ENCODE peak calls at places on chromosomes 6 and 20, in four cellular contexts. Y, R, S and F are unnamed samples.
A peak's percentile ranks its signal among the peaks of the same experiment; 100 is the strongest.

GRCh38 chr6:137370871-137371633 is 123.1 kb downstream of the OLIG3 start:
- DNase-seq in R (no peak), Y (no peak), S (peak; percentile 34), F (peak; percentile 16)

GRCh38 chr6:160949531-160949930 is 42.0 kb upstream of the MAP3K4 start:
- DNase-seq in S (no peak), Y (no peak), R (no peak), F (no peak)

GRCh38 chr6:156434795-156435190 is 342.4 kb upstream of the ARID1B start:
- DNase-seq in Y (no peak), R (no peak), S (no peak), F (no peak)

GRCh38 chr6:143125896-143126573 is 65.3 kb downstream of the AIG1 start:
- DNase-seq in Y (no peak), R (no peak), S (no peak), F (no peak)

GRCh38 chr6:37625591-37626374 is 71.9 kb downstream of the MDGA1 start:
- DNase-seq in Y (peak; percentile 36), S (no peak), R (no peak), F (no peak)

GRCh38 chr20:44780226-44780625 is 30.1 kb downstream of the RIMS4 start:
- DNase-seq in Y (peak; percentile 75), S (no peak), R (peak; percentile 49), F (peak; percentile 64)

GRCh38 chr20:41365785-41366545 is 653 bp downstream of the EMILIN3 start:
- DNase-seq in S (no peak), R (no peak), Y (peak; percentile 44), F (no peak)

GRCh38 chr6:7261030-7261841 is 51.8 kb downstream of the SSR1 start:
- DNase-seq in R (peak; percentile 86), Y (peak; percentile 91), S (no peak), F (peak; percentile 88)

GRCh38 chr6:3176562-3177355 is 19.4 kb upstream of the TUBB2A start:
- DNase-seq in S (no peak), R (peak; percentile 69), Y (no peak), F (peak; percentile 88)

GRCh38 chr20:35883778-35884540 is 70.3 kb downstream of the SCAND1 start:
- DNase-seq in S (no peak), R (peak; percentile 88), Y (peak; percentile 72), F (peak; percentile 72)

GRCh38 chr20:20709858-20710257 is 2.6 kb downstream of the RALGAPA2 start:
- DNase-seq in Y (no peak), S (no peak), R (peak; percentile 55), F (no peak)

GRCh38 chr6:81689580-81689979 is 62.9 kb downstream of the TENT5A start:
- DNase-seq in R (no peak), Y (no peak), S (no peak), F (no peak)

GRCh38 chr20:56483970-56484369 is 15.5 kb downstream of the RTF2 start:
- DNase-seq in R (no peak), Y (no peak), S (no peak), F (no peak)

GRCh38 chr20:54200487-54201267 is 7.2 kb upstream of the PFDN4 start:
- DNase-seq in R (no peak), Y (no peak), S (no peak), F (no peak)

GRCh38 chr20:63743210-63743970 is 3.8 kb downstream of the SLC2A4RG start:
- DNase-seq in R (no peak), Y (no peak), S (no peak), F (no peak)

GRCh38 chr6:68139130-68139529 is 496.0 kb upstream of the ADGRB3 start:
- DNase-seq in S (no peak), Y (peak; percentile 26), R (no peak), F (no peak)

GRCh38 chr6:140062042-140063041 is 687.9 kb upstream of the CITED2 start:
- DNase-seq in S (no peak), Y (no peak), R (peak; percentile 69), F (no peak)

GRCh38 chr6:137678451-137678850 is 184.3 kb upstream of the OLIG3 start:
- DNase-seq in S (no peak), Y (no peak), R (no peak), F (no peak)

GRCh38 chr6:144581807-144582537 is 296.8 kb downstream of the UTRN start:
- DNase-seq in S (no peak), R (peak; percentile 21), Y (peak; percentile 13), F (peak; percentile 51)

GRCh38 chr20:57654363-57654997 is 34.3 kb upstream of the ZBP1 start:
- DNase-seq in Y (peak; percentile 76), S (no peak), R (peak; percentile 69), F (peak; percentile 66)

GRCh38 chr6:160248538-160248937 is 10.1 kb downstream of the SLC22A2 start:
- DNase-seq in R (no peak), Y (no peak), S (no peak), F (no peak)

GRCh38 chr6:108947114-108947854 is 99.1 kb downstream of the ARMC2 start:
- DNase-seq in R (no peak), S (no peak), Y (no peak), F (peak; percentile 16)

GRCh38 chr6:22830463-22830862 is 261.1 kb downstream of the HDGFL1 start:
- DNase-seq in Y (no peak), S (no peak), R (no peak), F (no peak)

GRCh38 chr6:130424704-130425103 is 58.9 kb downstream of the TMEM200A start:
- DNase-seq in R (no peak), S (no peak), Y (no peak), F (no peak)

GRCh38 chr6:166595061-166595780 is 8.7 kb upstream of the RAMACL start:
- DNase-seq in S (no peak), Y (no peak), R (no peak), F (no peak)

GRCh38 chr6:40774932-40775331 is 187.8 kb upstream of the LRFN2 start:
- DNase-seq in Y (no peak), S (no peak), R (no peak), F (peak; percentile 24)

GRCh38 chr6:159665868-159666635 is 27.0 kb downstream of the SOD2 start:
- DNase-seq in R (no peak), S (no peak), Y (no peak), F (no peak)

GRCh38 chr6:44226368-44227137 is 3.2 kb downstream of the SLC29A1 start:
- DNase-seq in Y (no peak), R (no peak), S (no peak), F (peak; percentile 77)

GRCh38 chr6:129709451-129709908 is 497 bp downstream of the ARHGAP18 start:
- DNase-seq in R (peak; percentile 70), S (no peak), Y (no peak), F (no peak)

GRCh38 chr6:100343678-100344077 is 121.0 kb downstream of the SIM1 start:
- DNase-seq in Y (no peak), R (peak; percentile 38), S (no peak), F (peak; percentile 73)

GRCh38 chr6:133198725-133199124 is 42.4 kb upstream of the EYA4 start:
- DNase-seq in R (no peak), S (no peak), Y (no peak), F (no peak)

GRCh38 chr6:170024940-170025339 is 265.9 kb downstream of the DLL1 start:
- DNase-seq in S (no peak), Y (no peak), R (no peak), F (no peak)

GRCh38 chr6:33578588-33579011 is 1.5 kb downstream of the BAK1 start:
- DNase-seq in R (no peak), Y (no peak), S (no peak), F (no peak)

GRCh38 chr6:46651766-46652165 is 852 bp downstream of the CYP39A1 start:
- DNase-seq in S (no peak), R (no peak), Y (no peak), F (no peak)

GRCh38 chr6:30357678-30358339 is 12.9 kb downstream of the RPP21 start:
- DNase-seq in S (no peak), R (peak; percentile 71), Y (peak; percentile 81), F (peak; percentile 75)

GRCh38 chr6:163998496-163998895 is 584.0 kb downstream of the QKI start:
- DNase-seq in R (no peak), S (no peak), Y (no peak), F (no peak)
- TF ChIP-seq MAX in R (no peak), S (no peak), Y (no peak), F (no peak)

GRCh38 chr20:38633577-38634093 is 32.0 kb downstream of the ARHGAP40 start:
- DNase-seq in R (peak; percentile 47), Y (peak; percentile 79), S (no peak), F (peak; percentile 70)
- TF ChIP-seq MAX in R (no peak), Y (peak; percentile 48), S (no peak), F (peak; percentile 46)

GRCh38 chr6:16721977-16722376 is 39.3 kb downstream of the ATXN1 start:
- DNase-seq in R (peak; percentile 55), Y (no peak), S (no peak), F (no peak)
- TF ChIP-seq MAX in R (no peak), Y (no peak), S (no peak), F (no peak)

GRCh38 chr6:34663887-34664269 is 32.7 kb downstream of the ILRUN start:
- DNase-seq in R (no peak), Y (no peak), S (no peak), F (peak; percentile 49)

GRCh38 chr6:34667481-34668238 is 28.9 kb downstream of the ILRUN start:
- DNase-seq in Y (no peak), R (no peak), S (no peak), F (no peak)

GRCh38 chr6:34664270-34664971 is 32.1 kb downstream of the ILRUN start:
- DNase-seq in R (peak; percentile 74), Y (no peak), S (no peak), F (peak; percentile 77)

GRCh38 chr6:34663371-34663770 is 33.2 kb downstream of the ILRUN start:
- DNase-seq in S (no peak), R (no peak), Y (no peak), F (no peak)

DNA sequence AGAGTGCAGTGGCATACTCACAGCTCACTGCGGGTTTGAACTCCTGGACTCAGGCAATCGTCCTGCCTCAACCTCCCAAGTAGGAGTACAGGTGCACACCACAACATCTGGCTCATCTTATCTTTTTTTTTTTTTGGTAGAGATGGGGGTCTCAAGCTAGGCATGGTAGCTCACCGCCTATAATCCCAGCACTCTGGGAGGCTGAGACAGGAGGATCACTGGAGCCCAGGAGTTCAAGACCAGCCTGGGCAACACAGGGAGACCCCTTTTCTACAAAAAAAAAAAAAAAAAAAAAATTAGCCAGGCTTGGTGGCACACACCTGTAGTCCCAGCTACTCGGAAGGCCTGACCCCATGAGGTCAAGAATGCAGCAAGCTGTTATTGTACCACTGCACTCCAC is 31.5 kb downstream of the ILRUN start:
- DNase-seq in S (no peak), R (no peak), Y (no peak), F (no peak)
- TF ChIP-seq MAX in S (no peak), R (no peak), Y (no peak), F (no peak)

DNA sequence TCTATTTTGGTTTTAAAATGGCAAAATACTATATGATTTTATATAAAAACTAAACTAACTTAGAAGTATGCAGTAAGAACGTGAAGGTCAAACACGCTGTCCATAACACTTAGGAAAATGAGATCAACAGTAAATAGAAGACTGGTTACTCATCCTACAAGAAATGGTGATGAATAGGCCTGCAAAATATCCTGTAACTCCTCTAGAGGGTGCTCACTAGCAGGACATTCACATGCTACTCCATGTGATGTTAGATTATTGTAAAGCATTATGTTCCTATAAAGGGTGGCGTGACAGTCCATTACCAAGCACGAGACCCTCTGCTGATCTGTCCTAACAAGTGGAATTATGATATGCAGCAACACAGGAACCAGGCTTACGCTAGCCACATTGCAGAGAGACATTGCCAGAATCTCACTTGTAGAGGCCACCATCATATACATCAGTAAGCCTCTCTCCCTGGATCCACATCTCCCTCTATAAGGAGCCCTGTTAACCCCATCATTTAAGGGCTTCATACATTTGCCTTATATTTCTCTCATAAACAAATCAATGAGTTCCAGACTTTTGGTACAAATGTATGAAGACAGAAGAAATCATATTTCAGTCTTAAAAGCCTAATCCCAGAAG is 18.0 kb upstream of the DEFB129 start:
- DNase-seq in Y (no peak), R (peak; percentile 66), S (no peak), F (peak; percentile 76)
- TF ChIP-seq MAX in Y (no peak), R (no peak), S (no peak), F (peak; percentile 90)